ENCODE peak calls at places on chromosomes 3 and 15, in seven cellular contexts. Q, N, G, M, U, D and V are unnamed samples.
A peak's percentile ranks its signal among the peaks of the same experiment; 100 is the strongest.

GRCh38 chr3:171266034-171266805 is 194.0 kb downstream of the TNIK start:
- DNase-seq in N (no peak), D (no peak), U (no peak), G (no peak), Q (no peak), M (no peak), V (no peak)

GRCh38 chr3:10184250-10184649 is 19.5 kb downstream of the IRAK2 start:
- DNase-seq in M (no peak), Q (no peak), N (no peak), D (no peak), U (no peak), G (no peak), V (no peak)

GRCh38 chr3:138461246-138461645 is 26.8 kb downstream of the ESYT3 start:
- DNase-seq in M (no peak), Q (no peak), G (no peak), N (no peak), D (no peak), U (no peak), V (no peak)

GRCh38 chr3:160162440-160162839 is 62.8 kb upstream of the C3orf80 start:
- DNase-seq in D (no peak), N (no peak), G (no peak), U (peak; percentile 47), M (no peak), Q (peak; percentile 59), V (no peak)

GRCh38 chr3:57279685-57280084 is 12.8 kb downstream of the ASB14 start:
- DNase-seq in N (no peak), D (no peak), M (no peak), Q (no peak), U (no peak), G (no peak), V (peak; percentile 7)

GRCh38 chr15:60399931-60400330 is 2.1 kb upstream of the ANXA2 start:
- DNase-seq in Q (no peak), U (no peak), G (no peak), D (no peak), N (no peak), M (no peak), V (no peak)

GRCh38 chr3:18420584-18420983 is 4.6 kb downstream of the SATB1 start:
- DNase-seq in M (no peak), N (no peak), D (no peak), U (no peak), Q (no peak), G (no peak), V (peak; percentile 94)

GRCh38 chr15:45958924-45959323 is 324.1 kb downstream of the SQOR start:
- DNase-seq in N (no peak), G (no peak), D (no peak), U (no peak), Q (no peak), M (no peak), V (no peak)

GRCh38 chr3:77420316-77420715 is 380.4 kb downstream of the ROBO2 start:
- DNase-seq in M (no peak), N (no peak), U (no peak), Q (no peak), G (no peak), D (no peak), V (no peak)

GRCh38 chr3:157135671-157136396 is 24.1 kb downstream of the CCNL1 start:
- DNase-seq in M (no peak), U (no peak), G (no peak), N (peak; percentile 64), Q (no peak), D (peak; percentile 47), V (no peak)

GRCh38 chr3:106337116-106337515 is 468.3 kb upstream of the CBLB start:
- DNase-seq in M (no peak), N (no peak), D (no peak), G (peak; percentile 44), U (no peak), Q (no peak), V (no peak)

GRCh38 chr15:52213206-52213605 is 22.0 kb upstream of the GNB5 start:
- DNase-seq in U (no peak), Q (no peak), D (no peak), M (no peak), G (no peak), N (no peak), V (no peak)

GRCh38 chr3:39383190-39383912 is at the start of gene SLC25A38:
- DNase-seq in M (no peak), D (peak; percentile 91), Q (peak; percentile 86), U (peak; percentile 56), N (peak; percentile 82), G (peak; percentile 83), V (peak; percentile 89)

GRCh38 chr3:120506076-120506827 is 55.5 kb upstream of the FSTL1 start:
- DNase-seq in Q (no peak), D (no peak), M (no peak), N (peak; percentile 7), G (no peak), U (no peak), V (no peak)

GRCh38 chr15:75869446-75869845 is 26.2 kb downstream of the UBE2Q2 start:
- DNase-seq in M (no peak), N (no peak), Q (no peak), U (no peak), G (no peak), D (no peak), V (no peak)

GRCh38 chr15:74302821-74303359 is 64.6 kb downstream of the CYP11A1 start:
- DNase-seq in D (peak; percentile 54), Q (peak; percentile 93), U (peak; percentile 47), M (no peak), G (no peak), N (peak; percentile 11), V (peak; percentile 68)

GRCh38 chr3:125141596-125142417 is 70.7 kb downstream of the SLC12A8 start:
- DNase-seq in D (no peak), G (no peak), M (no peak), Q (peak; percentile 77), U (no peak), N (no peak), V (no peak)

GRCh38 chr3:45966371-45966780 is 23.1 kb downstream of the CXCR6 start:
- DNase-seq in G (no peak), Q (no peak), U (no peak), N (no peak), D (no peak), M (no peak), V (no peak)

GRCh38 chr3:126983653-126984390 is 907 bp downstream of the PLXNA1 start:
- DNase-seq in G (no peak), D (peak; percentile 49), N (no peak), U (peak; percentile 34), M (no peak), Q (peak; percentile 78), V (no peak)

GRCh38 chr3:103712320-103713008 is 1277.6 kb downstream of the ZPLD1 start:
- DNase-seq in N (no peak), Q (no peak), M (no peak), U (no peak), D (no peak), G (peak; percentile 21), V (no peak)

GRCh38 chr15:83871808-83872559 is 218.1 kb downstream of the ADAMTSL3 start:
- DNase-seq in U (no peak), N (no peak), M (peak; percentile 17), G (no peak), D (peak; percentile 36), Q (no peak), V (no peak)

GRCh38 chr3:45915518-45916231 is 27.6 kb upstream of the CXCR6 start:
- DNase-seq in D (peak; percentile 38), M (peak; percentile 98), U (no peak), Q (no peak), N (no peak), G (peak; percentile 7), V (no peak)

GRCh38 chr15:44775923-44776322 is 39.6 kb downstream of the TRIM69 start:
- DNase-seq in Q (peak; percentile 71), U (no peak), N (no peak), M (no peak), D (no peak), G (no peak), V (no peak)
- TF ChIP-seq JUND in Q (no peak), U (no peak), N (no peak), M (no peak), D (no peak), G (no peak), V (no peak)

DNA sequence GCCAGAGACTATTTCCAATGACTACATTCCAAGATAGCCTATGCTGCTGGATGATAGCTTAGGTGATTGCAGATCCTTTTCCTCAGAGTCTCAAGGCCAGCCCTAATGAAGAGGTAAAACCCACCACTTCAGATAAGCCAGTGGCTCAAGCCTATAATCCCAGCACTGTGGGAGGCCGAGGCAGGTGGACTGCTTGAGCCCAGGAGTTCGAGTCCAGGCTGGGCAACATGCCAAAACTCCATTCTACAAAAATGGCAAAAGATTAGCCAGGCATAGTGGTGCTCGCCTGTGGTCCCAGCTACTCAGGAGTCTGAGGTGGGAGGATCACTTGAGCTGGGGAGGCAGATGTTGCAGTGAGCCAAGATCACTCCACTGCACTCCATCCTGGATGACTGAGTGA is 495.3 kb downstream of the ZIC1 start:
- DNase-seq in G (no peak), U (no peak), Q (no peak), N (no peak), D (no peak), M (no peak), V (no peak)
- TF ChIP-seq JUND in G (no peak), U (no peak), Q (no peak), N (no peak), D (no peak), M (no peak), V (no peak)

DNA sequence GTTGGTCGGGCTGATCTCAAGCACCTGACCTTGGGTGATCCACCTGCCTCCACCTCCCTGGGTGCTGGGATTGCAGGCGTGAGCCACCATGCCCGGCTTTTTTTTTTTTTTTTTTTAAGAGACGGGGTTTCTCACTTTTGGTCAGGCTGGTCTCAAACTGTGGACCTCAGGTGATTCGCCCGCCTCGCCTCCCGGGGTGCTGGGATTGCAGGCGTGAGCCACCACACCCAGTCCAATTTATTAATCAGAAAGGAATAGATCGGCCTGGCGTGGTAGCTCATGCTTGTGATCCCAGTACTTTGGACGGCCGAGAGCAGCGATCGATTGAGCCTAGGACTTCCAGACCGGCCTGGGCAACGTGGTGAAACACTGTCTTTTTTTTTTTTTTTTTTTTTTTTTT is 13.9 kb upstream of the GOLGA8M start:
- DNase-seq in D (no peak), N (no peak), U (no peak), M (no peak), Q (no peak), G (no peak), V (no peak)
- TF ChIP-seq JUND in D (no peak), N (no peak), U (no peak), M (no peak), Q (no peak), G (no peak), V (no peak)

DNA sequence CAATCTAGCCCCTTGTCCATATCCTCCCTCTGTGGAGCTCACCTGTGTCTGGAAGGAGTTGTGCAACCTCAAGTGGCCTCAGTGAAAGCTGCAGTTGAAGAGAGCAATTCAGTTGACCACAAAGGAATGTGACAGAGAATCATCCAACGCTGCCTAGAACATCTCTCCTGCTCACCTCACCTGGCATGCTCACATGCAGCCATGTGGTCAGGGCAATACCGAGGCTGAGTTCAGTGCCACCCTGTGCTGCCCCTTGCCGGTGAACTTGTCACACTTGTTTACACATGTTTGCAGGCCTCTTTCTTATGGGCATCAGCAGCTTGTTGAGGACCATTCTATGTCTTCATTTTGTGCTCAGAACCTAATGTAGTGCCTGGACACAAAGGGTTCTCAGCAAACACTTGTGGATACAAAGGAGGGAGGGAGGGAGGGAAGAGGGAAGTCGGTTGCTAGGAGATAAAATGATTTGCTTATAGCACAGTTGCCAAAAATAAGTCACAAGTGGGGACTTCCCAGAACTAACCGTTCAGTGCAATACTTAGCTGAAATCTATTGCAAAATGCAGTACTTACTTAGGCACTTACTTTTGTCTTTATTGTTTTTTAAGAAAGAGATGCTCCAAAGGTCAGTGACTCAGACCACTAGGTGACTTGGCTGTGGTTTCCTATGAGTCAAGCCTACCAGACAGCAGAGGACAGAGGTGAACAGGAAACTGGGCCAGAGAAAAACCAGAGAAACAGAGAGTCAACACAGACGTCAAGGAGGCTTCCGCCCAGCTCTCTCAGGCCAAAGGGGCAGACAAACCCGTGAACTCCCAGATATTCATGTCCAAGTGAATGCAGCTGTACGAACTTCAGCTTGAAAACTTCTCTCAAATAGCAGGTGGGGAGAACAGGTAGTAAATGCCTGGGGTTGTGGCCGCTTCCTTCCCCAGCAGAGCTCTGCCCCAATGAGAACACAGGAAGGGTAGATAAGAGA is 227.8 kb upstream of the CTNNB1 start:
- DNase-seq in Q (no peak), N (peak; percentile 53), G (peak; percentile 42), M (peak; percentile 93), D (no peak), U (no peak), V (peak; percentile 36)
- TF ChIP-seq JUND in Q (peak; percentile 55), N (no peak), G (peak; percentile 81), M (no peak), D (no peak), U (no peak), V (no peak)